ENCODE peak calls at places on chromosomes 1 and 21, in four cellular contexts. J, Q, R and X are unnamed samples.

GRCh38 chr1:29453502-29454240 is 217.3 kb downstream of the PTPRU start:
- DNase-seq in J (peak; percentile 32), Q (no peak), R (no peak), X (peak; percentile 14)

GRCh38 chr1:27525296-27526271 is 35.6 kb upstream of the WASF2 start:
- DNase-seq in J (peak; percentile 92), Q (peak; percentile 72), R (no peak), X (peak; percentile 51)

GRCh38 chr1:12453400-12454343 is 164.3 kb downstream of the DHRS3 start:
- DNase-seq in J (no peak), Q (no peak), R (no peak), X (no peak)

GRCh38 chr1:151311589-151312331 is 15.5 kb downstream of the PI4KB start:
- DNase-seq in J (peak; percentile 99), Q (no peak), R (peak; percentile 91), X (no peak)

GRCh38 chr1:234710381-234710780 is 100.4 kb upstream of the IRF2BP2 start:
- DNase-seq in J (no peak), Q (no peak), R (no peak), X (no peak)

GRCh38 chr1:224622831-224623230 is 6.7 kb downstream of the CNIH3 start:
- DNase-seq in J (no peak), Q (no peak), R (no peak), X (no peak)

GRCh38 chr1:3691421-3692204 is 39.3 kb downstream of the TP73 start:
- DNase-seq in J (no peak), Q (no peak), R (no peak), X (no peak)

GRCh38 chr1:168963596-168963995 is 142.9 kb upstream of the ATP1B1 start:
- DNase-seq in J (no peak), Q (no peak), R (no peak), X (no peak)

GRCh38 chr1:26696191-26696644 is 403 bp downstream of the ARID1A start:
- DNase-seq in J (no peak), Q (no peak), R (no peak), X (peak; percentile 8)

GRCh38 chr1:111603979-111604378 is 15.6 kb upstream of the RAP1A start:
- DNase-seq in J (no peak), Q (peak; percentile 59), R (no peak), X (no peak)

GRCh38 chr1:171126504-171126903 is 35.8 kb downstream of the FMO3 start:
- DNase-seq in J (peak; percentile 32), Q (no peak), R (no peak), X (no peak)

GRCh38 chr1:157490337-157491165 is 61.8 kb downstream of the FCRL5 start:
- DNase-seq in J (peak; percentile 74), Q (peak; percentile 67), R (no peak), X (peak; percentile 79)

GRCh38 chr21:45126983-45127382 is 52.6 kb downstream of the ADARB1 start:
- DNase-seq in J (no peak), Q (no peak), R (no peak), X (no peak)

GRCh38 chr1:116292929-116293725 is 79.9 kb upstream of the ATP1A1 start:
- DNase-seq in J (no peak), Q (no peak), R (no peak), X (no peak)

GRCh38 chr1:165367375-165367993 is 11.0 kb upstream of the LMX1A start:
- DNase-seq in J (peak; percentile 76), Q (peak; percentile 78), R (peak; percentile 49), X (peak; percentile 91)
- TF ChIP-seq CTCF in J (peak; percentile 94), Q (peak; percentile 94), R (peak; percentile 94), X (peak; percentile 88)

DNA sequence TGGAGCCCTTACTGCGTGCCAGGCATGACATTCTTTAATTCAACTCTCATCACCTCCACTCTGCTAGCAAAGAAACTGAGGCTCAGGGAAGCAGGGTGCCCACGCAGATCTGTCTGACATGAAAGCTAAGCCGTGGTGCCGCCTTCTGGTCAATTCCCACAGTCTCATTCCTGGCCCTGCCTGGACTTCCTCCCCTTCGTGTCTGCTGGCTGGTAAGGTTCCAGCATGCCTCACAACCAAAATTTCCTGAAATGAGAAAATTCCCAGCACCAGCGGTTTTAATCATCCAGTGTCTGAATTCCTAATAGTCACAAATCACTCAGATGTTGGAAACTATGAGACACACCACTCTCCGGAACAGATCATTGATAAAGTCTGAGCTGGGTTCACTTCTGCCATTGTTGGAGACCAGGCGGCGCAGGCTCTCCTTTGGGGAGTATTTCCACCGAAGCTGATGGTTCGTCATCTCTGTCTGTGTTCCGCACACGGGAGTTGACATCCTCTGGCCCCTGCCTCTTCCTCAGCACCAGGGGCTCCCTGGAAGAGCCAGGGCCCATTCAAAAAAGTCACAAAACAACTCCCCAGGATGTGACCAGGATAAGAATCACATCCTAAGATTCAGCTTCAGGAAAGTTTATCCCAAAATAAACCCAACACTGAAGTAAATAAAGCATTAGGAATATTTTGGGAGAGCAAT is 167.7 kb downstream of the PLPP3 start:
- DNase-seq in J (no peak), Q (no peak), R (peak; percentile 25), X (no peak)
- TF ChIP-seq CTCF in J (no peak), Q (no peak), R (peak; percentile 24), X (no peak)

GRCh38 chr21:38930838-38931237 is 125.1 kb downstream of the ETS2 start:
- DNase-seq in J (peak; percentile 90), Q (no peak), R (no peak), X (no peak)
- TF ChIP-seq CTCF in J (no peak), Q (no peak), R (no peak), X (no peak)

GRCh38 chr21:36854391-36854790 is 112.1 kb downstream of the HLCS start:
- DNase-seq in J (peak; percentile 40), Q (peak; percentile 8), R (no peak), X (peak; percentile 69)
- TF ChIP-seq CTCF in J (peak; percentile 47), Q (peak; percentile 29), R (no peak), X (peak; percentile 74)

GRCh38 chr21:37531402-37532042 is 164.9 kb downstream of the DYRK1A start:
- DNase-seq in J (no peak), Q (no peak), R (no peak), X (no peak)

GRCh38 chr21:37535130-37535529 is 168.6 kb downstream of the DYRK1A start:
- DNase-seq in J (no peak), Q (no peak), R (no peak), X (no peak)

GRCh38 chr21:37534431-37534830 is 167.9 kb downstream of the DYRK1A start:
- DNase-seq in J (no peak), Q (no peak), R (no peak), X (no peak)

GRCh38 chr21:37530901-37531351 is 164.4 kb downstream of the DYRK1A start:
- DNase-seq in J (no peak), Q (no peak), R (no peak), X (no peak)

GRCh38 chr21:37532868-37533780 is 166.6 kb downstream of the DYRK1A start:
- DNase-seq in J (no peak), Q (no peak), R (no peak), X (no peak)
- TF ChIP-seq CTCF in J (no peak), Q (no peak), R (no peak), X (no peak)

DNA sequence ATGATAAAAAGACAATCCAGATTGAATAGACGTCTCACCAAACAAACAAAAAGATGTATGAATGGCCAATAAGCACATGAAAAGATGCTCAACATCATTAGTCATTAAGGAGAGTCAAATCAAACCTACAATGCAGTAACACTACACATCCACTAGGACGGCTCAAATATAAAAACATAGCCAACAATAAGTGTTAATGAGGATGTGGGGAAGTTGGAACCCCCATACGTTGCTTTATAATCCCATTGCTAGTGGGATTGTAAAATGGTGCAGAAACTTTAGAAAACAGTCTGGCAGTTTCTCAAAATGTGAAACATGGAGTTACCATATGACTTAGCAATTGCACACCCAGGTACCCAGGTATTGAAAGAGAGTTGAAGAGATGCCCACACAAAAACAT is 14.7 kb upstream of the IL24 start:
- DNase-seq in J (no peak), Q (no peak), R (no peak), X (no peak)
- TF ChIP-seq CTCF in J (no peak), Q (no peak), R (no peak), X (peak; percentile 42)

GRCh38 chr1:55970711-55971110 is 608.7 kb downstream of the PLPP3 start:
- DNase-seq in J (peak; percentile 19), Q (no peak), R (no peak), X (no peak)
- TF ChIP-seq CTCF in J (no peak), Q (no peak), R (no peak), X (no peak)

GRCh38 chr1:158793604-158794003 is 12.6 kb upstream of the OR6N2 start:
- DNase-seq in J (no peak), Q (peak; percentile 46), R (no peak), X (no peak)
- TF ChIP-seq CTCF in J (no peak), Q (peak; percentile 49), R (no peak), X (peak; percentile 46)

GRCh38 chr1:18302788-18303413 is 177.8 kb upstream of the KLHDC7A start:
- DNase-seq in J (no peak), Q (no peak), R (no peak), X (peak; percentile 11)
- TF ChIP-seq CTCF in J (no peak), Q (peak; percentile 31), R (no peak), X (peak; percentile 57)

DNA sequence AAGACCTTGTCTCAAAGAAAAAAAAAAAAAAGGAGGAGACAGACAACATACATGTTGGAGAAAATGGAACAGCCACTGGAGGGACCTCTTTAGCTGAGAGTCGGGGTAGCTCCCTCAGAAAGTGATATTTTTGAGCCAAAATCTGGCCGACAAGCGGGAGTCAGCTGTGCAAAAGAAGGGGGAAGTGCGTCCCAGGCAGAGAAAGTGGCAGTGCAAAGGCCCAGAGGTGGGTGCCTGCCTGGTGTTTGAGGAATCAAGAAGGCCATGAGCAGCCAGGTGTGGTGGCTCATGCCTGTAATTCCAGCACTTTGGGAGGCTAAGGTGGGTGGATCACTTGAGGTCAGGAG is 6.1 kb upstream of the CROCC start:
- DNase-seq in J (peak; percentile 46), Q (no peak), R (no peak), X (no peak)
- TF ChIP-seq CTCF in J (peak; percentile 6), Q (no peak), R (no peak), X (peak; percentile 23)